ENCODE peak calls at places on chromosome 21, in five cellular contexts. One of them, this sample, is unnamed.

GRCh38 chr21:37636152-37636860 is 269.7 kb downstream of the DYRK1A start:
- DNase-seq in GM12878: no peak
- DNase-seq in GM12891: no peak
- DNase-seq in H1: no peak
- DNase-seq in K562: no peak
- DNase-seq in this sample: no peak

GRCh38 chr21:46509760-46510159 is 51.1 kb downstream of the DIP2A start:
- DNase-seq in K562: no peak
- DNase-seq in GM12878: no peak
- DNase-seq in H1: no peak
- DNase-seq in GM12891: no peak
- DNase-seq in this sample: no peak

GRCh38 chr21:45544449-45545235 is 2.4 kb upstream of the SLC19A1 start:
- DNase-seq in H1: peak; percentile 35
- DNase-seq in GM12891: peak; percentile 6
- DNase-seq in K562: no peak
- DNase-seq in GM12878: no peak
- DNase-seq in this sample: no peak

GRCh38 chr21:37380349-37381323 is 14.1 kb downstream of the DYRK1A start:
- DNase-seq in K562: no peak
- DNase-seq in GM12878: no peak
- DNase-seq in H1: no peak
- DNase-seq in GM12891: no peak
- DNase-seq in this sample: no peak

GRCh38 chr21:21156397-21156796 is 158.2 kb downstream of the NCAM2 start:
- DNase-seq in K562: no peak
- DNase-seq in GM12878: no peak
- DNase-seq in GM12891: no peak
- DNase-seq in H1: no peak
- DNase-seq in this sample: no peak

GRCh38 chr21:26267389-26267788 is 96.8 kb upstream of the APP start:
- DNase-seq in K562: no peak
- DNase-seq in H1: no peak
- DNase-seq in GM12878: no peak
- DNase-seq in GM12891: no peak
- DNase-seq in this sample: no peak

GRCh38 chr21:33229099-33229775 is 501 bp upstream of the IFNAR2 start:
- DNase-seq in GM12878: no peak
- DNase-seq in K562: no peak
- DNase-seq in GM12891: no peak
- DNase-seq in H1: no peak
- DNase-seq in this sample: no peak

GRCh38 chr21:45954271-45954670 is 27.3 kb upstream of the COL6A1 start:
- DNase-seq in K562: no peak
- DNase-seq in GM12891: no peak
- DNase-seq in H1: no peak
- DNase-seq in GM12878: no peak
- DNase-seq in this sample: no peak

GRCh38 chr21:15164678-15165303 is 100.0 kb upstream of the NRIP1 start:
- DNase-seq in K562: no peak
- DNase-seq in H1: no peak
- DNase-seq in GM12891: no peak
- DNase-seq in GM12878: no peak
- DNase-seq in this sample: no peak

GRCh38 chr21:36701912-36702621 is 3.2 kb downstream of the SIM2 start:
- DNase-seq in GM12878: no peak
- DNase-seq in GM12891: no peak
- DNase-seq in H1: peak; percentile 65
- DNase-seq in K562: no peak
- DNase-seq in this sample: no peak

GRCh38 chr21:26572668-26573381 is at the start of gene CYYR1:
- DNase-seq in H1: peak; percentile 87
- DNase-seq in GM12891: no peak
- DNase-seq in GM12878: no peak
- DNase-seq in K562: no peak
- DNase-seq in this sample: no peak

GRCh38 chr21:46064870-46065214 is 33.1 kb upstream of the COL6A2 start:
- DNase-seq in K562: no peak
- DNase-seq in GM12878: no peak
- DNase-seq in H1: no peak
- DNase-seq in GM12891: no peak
- DNase-seq in this sample: no peak

GRCh38 chr21:26469789-26470188 is 103.3 kb downstream of the CYYR1 start:
- DNase-seq in H1: no peak
- DNase-seq in GM12891: no peak
- DNase-seq in K562: no peak
- DNase-seq in GM12878: no peak
- DNase-seq in this sample: no peak

GRCh38 chr21:40011371-40011770 is 144.1 kb downstream of the PCP4 start:
- DNase-seq in K562: no peak
- DNase-seq in GM12891: no peak
- DNase-seq in H1: no peak
- DNase-seq in GM12878: no peak
- DNase-seq in this sample: no peak

GRCh38 chr21:27300770-27301169 is 333.9 kb upstream of the ADAMTS5 start:
- DNase-seq in GM12878: no peak
- DNase-seq in GM12891: no peak
- DNase-seq in K562: no peak
- DNase-seq in H1: no peak
- DNase-seq in this sample: no peak

GRCh38 chr21:45994738-45995685 is 13.4 kb downstream of the COL6A1 start:
- DNase-seq in H1: no peak
- DNase-seq in K562: no peak
- DNase-seq in GM12891: no peak
- DNase-seq in GM12878: no peak
- DNase-seq in this sample: peak; percentile 23

GRCh38 chr21:33944185-33944763 is 28.7 kb upstream of the ATP5PO start:
- DNase-seq in GM12878: no peak
- DNase-seq in GM12891: no peak
- DNase-seq in K562: no peak
- DNase-seq in H1: no peak
- DNase-seq in this sample: no peak

GRCh38 chr21:36656138-36656537 is 42.8 kb upstream of the SIM2 start:
- DNase-seq in GM12891: no peak
- DNase-seq in K562: no peak
- DNase-seq in H1: no peak
- DNase-seq in GM12878: no peak
- DNase-seq in this sample: no peak

GRCh38 chr21:16280731-16281130 is 550.9 kb downstream of the USP25 start:
- DNase-seq in GM12891: no peak
- DNase-seq in GM12878: no peak
- DNase-seq in H1: no peak
- DNase-seq in K562: no peak
- DNase-seq in this sample: no peak

GRCh38 chr21:45110873-45111624 is 36.7 kb downstream of the ADARB1 start:
- DNase-seq in H1: no peak
- DNase-seq in GM12891: no peak
- DNase-seq in GM12878: no peak
- DNase-seq in K562: no peak
- DNase-seq in this sample: no peak

GRCh38 chr21:36630485-36631206 is 68.3 kb upstream of the SIM2 start:
- DNase-seq in GM12878: no peak
- DNase-seq in K562: peak; percentile 86
- DNase-seq in GM12891: peak; percentile 55
- DNase-seq in H1: peak; percentile 96
- DNase-seq in this sample: peak; percentile 47

GRCh38 chr21:45735259-45736000 is 91.9 kb downstream of the PCBP3 start:
- DNase-seq in H1: no peak
- DNase-seq in GM12891: no peak
- DNase-seq in GM12878: no peak
- DNase-seq in K562: no peak
- DNase-seq in this sample: no peak

GRCh38 chr21:46326110-46326703 is 2.3 kb downstream of the PCNT start:
- DNase-seq in GM12891: no peak
- DNase-seq in H1: no peak
- DNase-seq in K562: no peak
- DNase-seq in GM12878: no peak
- DNase-seq in this sample: no peak

GRCh38 chr21:31558839-31559367 is 100.6 kb upstream of the SOD1 start:
- DNase-seq in H1: peak; percentile 94
- DNase-seq in K562: no peak
- DNase-seq in GM12891: peak; percentile 67
- DNase-seq in GM12878: peak; percentile 54
- DNase-seq in this sample: peak; percentile 51

GRCh38 chr21:34771512-34772028 is 102.8 kb downstream of the CLIC6 start:
- DNase-seq in GM12878: no peak
- DNase-seq in K562: no peak
- DNase-seq in GM12891: no peak
- DNase-seq in H1: peak; percentile 3
- DNase-seq in this sample: no peak

GRCh38 chr21:31530918-31531705 is 128.4 kb upstream of the SOD1 start:
- DNase-seq in K562: no peak
- DNase-seq in GM12891: no peak
- DNase-seq in GM12878: no peak
- DNase-seq in H1: no peak
- DNase-seq in this sample: no peak

GRCh38 chr21:36471254-36471723 is 8.6 kb downstream of the CLDN14 start:
- DNase-seq in K562: no peak
- DNase-seq in GM12891: peak; percentile 40
- DNase-seq in GM12878: peak; percentile 50
- DNase-seq in H1: no peak
- DNase-seq in this sample: peak; percentile 21

GRCh38 chr21:33025471-33026298 is at the start of gene OLIG2:
- DNase-seq in GM12878: no peak
- DNase-seq in K562: peak; percentile 32
- DNase-seq in GM12891: no peak
- DNase-seq in H1: peak; percentile 93
- DNase-seq in this sample: no peak

GRCh38 chr21:29163381-29164115 is 33.1 kb downstream of the MAP3K7CL start:
- DNase-seq in GM12878: no peak
- DNase-seq in GM12891: no peak
- DNase-seq in H1: no peak
- DNase-seq in K562: no peak
- DNase-seq in this sample: no peak
- TF ChIP-seq TAF1 in GM12878: no peak
- TF ChIP-seq TAF1 in GM12891: no peak
- TF ChIP-seq TAF1 in H1: no peak
- TF ChIP-seq TAF1 in K562: no peak
- TF ChIP-seq TAF1 in this sample: no peak

GRCh38 chr21:41465176-41465781 is 39.2 kb downstream of the MX1 start:
- DNase-seq in GM12878: no peak
- DNase-seq in H1: no peak
- DNase-seq in K562: no peak
- DNase-seq in GM12891: no peak
- DNase-seq in this sample: no peak

GRCh38 chr21:41458559-41458958 is 32.5 kb downstream of the MX1 start:
- DNase-seq in GM12878: no peak
- DNase-seq in K562: no peak
- DNase-seq in H1: no peak
- DNase-seq in GM12891: no peak
- DNase-seq in this sample: no peak

GRCh38 chr21:41459884-41460534 is 34.0 kb downstream of the MX1 start:
- DNase-seq in GM12878: no peak
- DNase-seq in GM12891: no peak
- DNase-seq in H1: no peak
- DNase-seq in K562: no peak
- DNase-seq in this sample: no peak

GRCh38 chr21:41458121-41458520 is 32.1 kb downstream of the MX1 start:
- DNase-seq in GM12878: no peak
- DNase-seq in H1: no peak
- DNase-seq in K562: no peak
- DNase-seq in GM12891: no peak
- DNase-seq in this sample: no peak

GRCh38 chr21:41460578-41461527 is 34.8 kb downstream of the MX1 start:
- DNase-seq in H1: peak; percentile 70
- DNase-seq in K562: peak; percentile 56
- DNase-seq in GM12891: peak; percentile 62
- DNase-seq in GM12878: no peak
- DNase-seq in this sample: peak; percentile 50
- TF ChIP-seq POLR2AphosphoS5 in H1: no peak
- TF ChIP-seq POLR2AphosphoS5 in K562: no peak
- TF ChIP-seq POLR2AphosphoS5 in GM12891: no peak
- TF ChIP-seq POLR2AphosphoS5 in GM12878: peak; percentile 73
- TF ChIP-seq POLR2AphosphoS5 in this sample: no peak

DNA sequence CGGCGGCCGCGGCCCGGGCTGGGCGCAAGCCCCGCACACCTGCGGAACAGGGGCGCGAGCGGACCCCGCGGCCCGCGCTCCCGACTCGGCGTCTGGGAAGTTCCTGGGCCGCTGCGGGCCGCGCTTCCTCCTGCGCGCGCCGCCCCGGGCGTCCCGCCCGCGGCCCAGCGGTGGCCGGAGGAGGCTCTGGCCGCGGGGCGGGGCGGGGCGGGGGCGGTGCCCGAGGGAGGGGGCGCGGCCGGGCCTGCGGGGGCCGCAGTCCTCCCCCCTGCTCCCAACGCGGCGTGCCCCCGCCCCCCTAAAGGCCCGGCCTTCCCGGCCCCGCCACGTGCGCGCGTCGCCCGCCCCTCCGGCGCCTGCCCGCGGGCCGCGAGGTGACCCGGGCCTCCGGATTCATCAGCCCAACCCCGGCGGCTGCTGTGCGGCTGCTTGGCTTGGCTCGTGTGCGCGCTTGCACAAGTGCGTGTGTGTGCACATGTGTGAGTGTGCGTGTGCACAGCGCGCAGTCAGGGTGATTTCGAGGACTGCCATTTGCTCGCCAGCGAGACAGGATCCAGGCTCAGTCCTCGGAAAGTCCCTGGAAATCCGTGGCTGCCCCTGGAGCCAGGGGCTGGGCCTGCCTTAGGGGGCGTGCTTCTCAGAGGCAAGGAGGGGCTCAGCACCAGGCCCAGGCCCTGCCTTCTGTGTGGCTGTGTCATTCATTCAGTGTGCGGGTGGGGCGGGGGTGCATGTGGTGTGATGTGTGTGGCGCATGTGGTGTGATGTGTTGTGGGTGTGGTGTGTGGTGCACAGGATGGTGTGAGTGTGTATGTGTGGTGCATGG is at the start of gene C2CD2:
- DNase-seq in H1: peak; percentile 80
- DNase-seq in K562: peak; percentile 99
- DNase-seq in GM12891: peak; percentile 84
- DNase-seq in GM12878: no peak
- DNase-seq in this sample: peak; percentile 86
- TF ChIP-seq POLR2A in H1: no peak
- TF ChIP-seq POLR2A in K562: no peak
- TF ChIP-seq POLR2A in GM12891: no peak
- TF ChIP-seq POLR2A in GM12878: peak; percentile 56
- TF ChIP-seq POLR2A in this sample: peak; percentile 55

GRCh38 chr21:44083631-44084291 is 23.4 kb upstream of the PWP2 start:
- DNase-seq in GM12891: no peak
- DNase-seq in K562: no peak
- DNase-seq in H1: no peak
- DNase-seq in GM12878: no peak
- DNase-seq in this sample: no peak
- TF ChIP-seq TAF1 in GM12891: no peak
- TF ChIP-seq TAF1 in K562: no peak
- TF ChIP-seq TAF1 in H1: no peak
- TF ChIP-seq TAF1 in GM12878: no peak
- TF ChIP-seq TAF1 in this sample: no peak